ENCODE peak calls at places on chromosomes 2 and 18, in six cellular contexts. One of them, this sample, is unnamed.

GRCh38 chr2:40085786-40086185 is 306.7 kb upstream of the THUMPD2 start:
- DNase-seq in SK-N-SH: no peak
- DNase-seq in HCT116: no peak
- DNase-seq in GM23338: no peak
- DNase-seq in prostate gland: no peak
- DNase-seq in HepG2: no peak
- DNase-seq in this sample: no peak

GRCh38 chr2:45652090-45653050 is 895 bp downstream of the PRKCE start:
- DNase-seq in GM23338: peak
- DNase-seq in HCT116: no peak
- DNase-seq in HepG2: no peak
- DNase-seq in prostate gland: peak
- DNase-seq in SK-N-SH: peak
- DNase-seq in this sample: peak

GRCh38 chr2:178142274-178143065 is 30.2 kb downstream of the RBM45 start:
- DNase-seq in HepG2: no peak
- DNase-seq in prostate gland: no peak
- DNase-seq in GM23338: no peak
- DNase-seq in HCT116: no peak
- DNase-seq in SK-N-SH: no peak
- DNase-seq in this sample: no peak

GRCh38 chr2:127618551-127618950 is 27.4 kb upstream of the GPR17 start:
- DNase-seq in prostate gland: no peak
- DNase-seq in HepG2: no peak
- DNase-seq in HCT116: no peak
- DNase-seq in GM23338: no peak
- DNase-seq in SK-N-SH: peak
- DNase-seq in this sample: no peak

GRCh38 chr2:61255580-61256437 is 93.8 kb downstream of the C2orf74 start:
- DNase-seq in SK-N-SH: peak
- DNase-seq in GM23338: no peak
- DNase-seq in HCT116: no peak
- DNase-seq in HepG2: peak
- DNase-seq in prostate gland: no peak
- DNase-seq in this sample: no peak

GRCh38 chr18:2351126-2351850 is 220.0 kb downstream of the METTL4 start:
- DNase-seq in GM23338: no peak
- DNase-seq in prostate gland: no peak
- DNase-seq in SK-N-SH: no peak
- DNase-seq in HCT116: no peak
- DNase-seq in HepG2: no peak
- DNase-seq in this sample: no peak

GRCh38 chr2:84970266-84970955 is 550 bp upstream of the KCMF1 start:
- DNase-seq in GM23338: peak
- DNase-seq in HepG2: no peak
- DNase-seq in SK-N-SH: peak
- DNase-seq in HCT116: no peak
- DNase-seq in prostate gland: peak
- DNase-seq in this sample: peak

GRCh38 chr2:217934321-217935131 is 68.3 kb downstream of the TNS1 start:
- DNase-seq in SK-N-SH: no peak
- DNase-seq in GM23338: no peak
- DNase-seq in HCT116: no peak
- DNase-seq in prostate gland: no peak
- DNase-seq in HepG2: no peak
- DNase-seq in this sample: no peak

GRCh38 chr2:7373156-7373555 is 455.9 kb downstream of the RNF144A start:
- DNase-seq in HepG2: no peak
- DNase-seq in GM23338: no peak
- DNase-seq in SK-N-SH: no peak
- DNase-seq in HCT116: no peak
- DNase-seq in prostate gland: no peak
- DNase-seq in this sample: no peak

GRCh38 chr2:100924520-100925451 is 77.3 kb upstream of the RPL31 start:
- DNase-seq in SK-N-SH: no peak
- DNase-seq in HepG2: no peak
- DNase-seq in GM23338: no peak
- DNase-seq in HCT116: no peak
- DNase-seq in prostate gland: no peak
- DNase-seq in this sample: no peak

GRCh38 chr2:99809259-99809900 is 319.6 kb upstream of the REV1 start:
- DNase-seq in GM23338: no peak
- DNase-seq in HCT116: no peak
- DNase-seq in prostate gland: no peak
- DNase-seq in HepG2: no peak
- DNase-seq in SK-N-SH: no peak
- DNase-seq in this sample: no peak

GRCh38 chr2:110919738-110920137 is 187.4 kb downstream of the ACOXL start:
- DNase-seq in SK-N-SH: no peak
- DNase-seq in GM23338: no peak
- DNase-seq in prostate gland: no peak
- DNase-seq in HepG2: no peak
- DNase-seq in HCT116: no peak
- DNase-seq in this sample: no peak

GRCh38 chr2:207855591-207855990 is 85.9 kb upstream of the FZD5 start:
- DNase-seq in SK-N-SH: no peak
- DNase-seq in GM23338: no peak
- DNase-seq in HCT116: no peak
- DNase-seq in prostate gland: no peak
- DNase-seq in HepG2: no peak
- DNase-seq in this sample: no peak

GRCh38 chr2:55419236-55419513 is 481 bp downstream of the CCDC88A start:
- DNase-seq in HCT116: no peak
- DNase-seq in prostate gland: peak
- DNase-seq in HepG2: no peak
- DNase-seq in GM23338: no peak
- DNase-seq in SK-N-SH: peak
- DNase-seq in this sample: no peak

GRCh38 chr2:236639461-236639860 is 69.8 kb downstream of the ACKR3 start:
- DNase-seq in HepG2: no peak
- DNase-seq in prostate gland: no peak
- DNase-seq in HCT116: no peak
- DNase-seq in SK-N-SH: no peak
- DNase-seq in GM23338: no peak
- DNase-seq in this sample: peak

GRCh38 chr2:54999182-54999581 is 51.1 kb downstream of the RTN4 start:
- DNase-seq in SK-N-SH: no peak
- DNase-seq in GM23338: no peak
- DNase-seq in HCT116: no peak
- DNase-seq in HepG2: no peak
- DNase-seq in prostate gland: no peak
- DNase-seq in this sample: no peak

DNA sequence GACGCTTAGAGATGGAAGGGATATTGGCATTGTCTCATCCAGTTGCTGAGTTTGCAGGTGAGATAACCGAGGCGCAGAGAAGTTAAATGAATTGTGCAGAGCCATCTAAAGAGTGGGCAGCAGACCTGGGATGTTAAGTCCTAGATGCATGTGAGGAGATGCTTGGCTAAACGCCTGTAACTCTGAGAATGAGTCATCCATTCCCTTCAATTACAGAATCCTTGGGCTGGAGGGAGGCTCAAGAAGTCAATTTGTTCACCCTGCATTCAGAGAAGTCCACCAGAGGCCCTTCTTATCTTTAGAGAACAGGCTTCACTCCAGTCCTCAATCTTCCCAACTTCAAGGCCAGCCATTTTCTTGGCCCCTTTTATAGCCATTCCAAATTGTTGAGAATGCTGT is 1.6 kb downstream of the EHD3 start:
- DNase-seq in HepG2: no peak
- DNase-seq in SK-N-SH: no peak
- DNase-seq in prostate gland: no peak
- DNase-seq in GM23338: no peak
- DNase-seq in HCT116: no peak
- DNase-seq in this sample: no peak
- H3K4me3 ChIP-seq in HepG2: no peak
- H3K4me3 ChIP-seq in SK-N-SH: peak
- H3K4me3 ChIP-seq in prostate gland: no peak
- H3K4me3 ChIP-seq in GM23338: peak
- H3K4me3 ChIP-seq in HCT116: no peak
- H3K4me3 ChIP-seq in this sample: no peak

DNA sequence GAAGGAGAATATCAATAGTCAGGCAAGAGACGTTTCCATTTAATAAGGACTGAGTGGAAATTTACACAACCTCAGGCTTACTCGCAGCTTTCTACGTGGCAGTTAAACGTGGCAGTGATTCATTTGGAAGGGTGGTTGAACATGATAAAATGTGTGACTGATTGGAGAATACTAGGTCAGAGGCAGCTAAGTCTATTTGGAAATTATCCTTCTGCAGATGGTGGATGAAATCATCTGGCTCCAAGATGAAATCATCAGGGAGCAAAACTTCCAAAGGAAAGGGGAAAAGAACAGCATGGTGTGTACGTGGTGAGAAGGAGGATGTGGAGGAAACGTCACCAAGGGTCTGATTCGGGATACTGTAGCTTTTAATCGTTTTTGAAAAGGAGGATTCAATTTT is 47.8 kb downstream of the COL3A1 start:
- DNase-seq in GM23338: no peak
- DNase-seq in HCT116: no peak
- DNase-seq in prostate gland: no peak
- DNase-seq in HepG2: no peak
- DNase-seq in SK-N-SH: peak
- DNase-seq in this sample: no peak
- TF ChIP-seq POLR2AphosphoS5 in GM23338: no peak
- TF ChIP-seq POLR2AphosphoS5 in HCT116: no peak
- TF ChIP-seq POLR2AphosphoS5 in prostate gland: no peak
- TF ChIP-seq POLR2AphosphoS5 in HepG2: no peak
- TF ChIP-seq POLR2AphosphoS5 in SK-N-SH: no peak
- TF ChIP-seq POLR2AphosphoS5 in this sample: no peak

GRCh38 chr2:36192978-36193377 is 162.6 kb upstream of the CRIM1 start:
- DNase-seq in SK-N-SH: no peak
- DNase-seq in prostate gland: no peak
- DNase-seq in GM23338: no peak
- DNase-seq in HCT116: no peak
- DNase-seq in HepG2: no peak
- DNase-seq in this sample: no peak

GRCh38 chr2:36193680-36194079 is 161.9 kb upstream of the CRIM1 start:
- DNase-seq in SK-N-SH: no peak
- DNase-seq in HepG2: no peak
- DNase-seq in HCT116: no peak
- DNase-seq in prostate gland: no peak
- DNase-seq in GM23338: no peak
- DNase-seq in this sample: no peak

GRCh38 chr2:36197192-36197591 is 158.4 kb upstream of the CRIM1 start:
- DNase-seq in SK-N-SH: no peak
- DNase-seq in HepG2: no peak
- DNase-seq in HCT116: no peak
- DNase-seq in GM23338: no peak
- DNase-seq in prostate gland: no peak
- DNase-seq in this sample: no peak
- H3K4me3 ChIP-seq in SK-N-SH: no peak
- H3K4me3 ChIP-seq in HepG2: no peak
- H3K4me3 ChIP-seq in HCT116: no peak
- H3K4me3 ChIP-seq in GM23338: no peak
- H3K4me3 ChIP-seq in prostate gland: no peak
- H3K4me3 ChIP-seq in this sample: no peak

DNA sequence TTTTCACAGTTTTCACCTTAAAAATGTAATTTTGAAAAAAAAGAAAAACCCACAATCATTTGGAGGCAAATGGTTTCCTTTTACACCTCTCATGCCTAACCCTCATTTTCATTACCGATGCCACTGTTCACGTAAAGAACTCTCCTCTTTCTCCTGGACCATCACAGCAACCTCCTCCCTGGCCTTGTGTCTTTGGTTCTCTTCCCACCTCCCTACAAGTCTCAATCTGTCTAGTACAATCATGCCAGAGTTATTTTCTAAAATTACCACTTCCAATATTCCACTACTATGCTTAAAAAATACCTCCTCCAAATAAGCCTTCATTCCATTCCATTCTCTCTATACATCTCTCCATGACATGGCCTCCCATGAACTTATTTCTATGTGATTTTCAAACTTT is 77.9 kb upstream of the RIT2 start:
- DNase-seq in prostate gland: no peak
- DNase-seq in HepG2: no peak
- DNase-seq in GM23338: no peak
- DNase-seq in HCT116: no peak
- DNase-seq in SK-N-SH: no peak
- DNase-seq in this sample: no peak
- TF ChIP-seq POLR2AphosphoS5 in prostate gland: no peak
- TF ChIP-seq POLR2AphosphoS5 in HepG2: no peak
- TF ChIP-seq POLR2AphosphoS5 in GM23338: no peak
- TF ChIP-seq POLR2AphosphoS5 in HCT116: no peak
- TF ChIP-seq POLR2AphosphoS5 in SK-N-SH: no peak
- TF ChIP-seq POLR2AphosphoS5 in this sample: no peak

GRCh38 chr2:19356545-19357382 is 1.7 kb downstream of the OSR1 start:
- DNase-seq in SK-N-SH: peak
- DNase-seq in HepG2: no peak
- DNase-seq in GM23338: peak
- DNase-seq in prostate gland: no peak
- DNase-seq in HCT116: no peak
- DNase-seq in this sample: no peak
- H3K4me3 ChIP-seq in SK-N-SH: peak
- H3K4me3 ChIP-seq in HepG2: no peak
- H3K4me3 ChIP-seq in GM23338: peak
- H3K4me3 ChIP-seq in prostate gland: peak
- H3K4me3 ChIP-seq in HCT116: no peak
- H3K4me3 ChIP-seq in this sample: peak

DNA sequence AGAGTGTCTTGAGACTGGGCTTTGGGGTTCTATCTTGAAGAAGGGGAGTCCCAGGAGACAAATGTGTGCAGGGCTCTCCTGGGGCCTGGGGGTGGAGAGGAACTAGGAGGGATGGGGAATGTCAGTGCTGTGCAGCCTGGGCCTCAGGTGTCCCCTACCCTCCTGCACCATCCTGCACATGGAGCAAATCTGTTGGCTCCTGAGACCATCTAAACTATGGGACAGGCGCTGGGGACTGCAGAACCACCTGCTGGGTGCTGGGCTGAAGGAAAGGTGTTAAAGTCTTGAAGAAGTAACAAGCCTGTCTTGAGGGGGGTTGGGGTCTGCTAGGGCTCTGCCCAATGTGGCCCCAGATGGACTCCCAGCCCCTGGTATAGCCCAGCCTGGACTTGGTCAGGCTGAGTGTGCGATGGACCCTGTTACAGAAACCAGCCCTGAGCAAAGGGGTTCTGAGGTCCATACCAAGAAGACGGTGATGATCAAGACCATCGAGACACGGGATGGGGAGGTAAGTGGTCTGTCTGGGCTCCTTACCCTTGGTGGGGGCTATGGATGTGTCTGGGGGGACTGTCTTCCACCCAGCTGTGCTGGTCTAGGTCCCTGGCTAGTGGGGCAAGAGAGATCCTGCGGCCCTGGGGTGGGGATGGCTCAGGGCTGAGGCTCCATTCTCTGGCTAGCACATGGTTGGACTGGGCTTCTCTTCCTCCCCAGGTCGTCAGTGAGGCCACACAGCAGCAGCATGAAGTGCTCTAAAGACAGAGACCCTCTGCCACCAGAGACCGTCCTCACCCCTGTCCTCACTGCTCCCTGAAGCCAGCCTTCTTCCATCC is 7.3 kb downstream of the DES start:
- DNase-seq in SK-N-SH: no peak
- DNase-seq in prostate gland: no peak
- DNase-seq in HCT116: no peak
- DNase-seq in HepG2: no peak
- DNase-seq in GM23338: no peak
- DNase-seq in this sample: no peak
- TF ChIP-seq POLR2AphosphoS5 in SK-N-SH: no peak
- TF ChIP-seq POLR2AphosphoS5 in prostate gland: peak
- TF ChIP-seq POLR2AphosphoS5 in HCT116: no peak
- TF ChIP-seq POLR2AphosphoS5 in HepG2: no peak
- TF ChIP-seq POLR2AphosphoS5 in GM23338: no peak
- TF ChIP-seq POLR2AphosphoS5 in this sample: no peak

This sample was measured in suprapubic skin.